ENCODE peak calls at places on chromosomes 13 and 19, in eight cellular contexts. One of them, this sample, is unnamed.

GRCh38 chr13:35729926-35730627 is 253.6 kb upstream of the MAB21L1 start:
- DNase-seq in GDM1: no peak
- DNase-seq in posterior cingulate gyrus: no peak
- DNase-seq in aorta: no peak
- DNase-seq in neural crest cell: no peak
- DNase-seq in osteocyte: no peak
- DNase-seq in RWPE1: no peak
- DNase-seq in kidney tubule cell: no peak
- DNase-seq in this sample: no peak

GRCh38 chr13:39847336-39847735 is 191.9 kb downstream of the COG6 start:
- DNase-seq in GDM1: no peak
- DNase-seq in posterior cingulate gyrus: no peak
- DNase-seq in aorta: no peak
- DNase-seq in neural crest cell: no peak
- DNase-seq in osteocyte: no peak
- DNase-seq in RWPE1: no peak
- DNase-seq in kidney tubule cell: no peak
- DNase-seq in this sample: no peak

GRCh38 chr13:49220035-49220855 is at the start of gene MLNR:
- DNase-seq in GDM1: no peak
- DNase-seq in posterior cingulate gyrus: peak; percentile 21
- DNase-seq in aorta: peak; percentile 79
- DNase-seq in neural crest cell: peak; percentile 33
- DNase-seq in osteocyte: no peak
- DNase-seq in RWPE1: no peak
- DNase-seq in kidney tubule cell: peak; percentile 27
- DNase-seq in this sample: no peak

GRCh38 chr19:45781282-45782161 is 768 bp downstream of the DMPK start:
- DNase-seq in GDM1: no peak
- DNase-seq in posterior cingulate gyrus: no peak
- DNase-seq in aorta: peak; percentile 82
- DNase-seq in neural crest cell: peak; percentile 3
- DNase-seq in osteocyte: no peak
- DNase-seq in RWPE1: peak; percentile 72
- DNase-seq in kidney tubule cell: peak; percentile 47
- DNase-seq in this sample: peak; percentile 82

GRCh38 chr13:113963376-113963775 is 10.5 kb downstream of the C13orf46 start:
- DNase-seq in GDM1: no peak
- DNase-seq in posterior cingulate gyrus: no peak
- DNase-seq in aorta: peak; percentile 60
- DNase-seq in neural crest cell: no peak
- DNase-seq in osteocyte: no peak
- DNase-seq in RWPE1: no peak
- DNase-seq in kidney tubule cell: no peak
- DNase-seq in this sample: no peak

GRCh38 chr13:65339236-65339635 is 1890.9 kb downstream of the PCDH9 start:
- DNase-seq in GDM1: no peak
- DNase-seq in posterior cingulate gyrus: no peak
- DNase-seq in aorta: no peak
- DNase-seq in neural crest cell: no peak
- DNase-seq in osteocyte: no peak
- DNase-seq in RWPE1: no peak
- DNase-seq in kidney tubule cell: no peak
- DNase-seq in this sample: no peak

GRCh38 chr13:109200556-109200955 is 571.1 kb downstream of the MYO16 start:
- DNase-seq in GDM1: no peak
- DNase-seq in posterior cingulate gyrus: no peak
- DNase-seq in aorta: no peak
- DNase-seq in neural crest cell: no peak
- DNase-seq in osteocyte: no peak
- DNase-seq in RWPE1: no peak
- DNase-seq in kidney tubule cell: no peak
- DNase-seq in this sample: no peak

GRCh38 chr13:33264620-33264978 is 21.0 kb downstream of the STARD13 start:
- DNase-seq in GDM1: no peak
- DNase-seq in posterior cingulate gyrus: no peak
- DNase-seq in aorta: no peak
- DNase-seq in neural crest cell: no peak
- DNase-seq in osteocyte: no peak
- DNase-seq in RWPE1: no peak
- DNase-seq in kidney tubule cell: peak; percentile 75
- DNase-seq in this sample: no peak

GRCh38 chr13:22915442-22916082 is 265.2 kb upstream of the SGCG start:
- DNase-seq in GDM1: no peak
- DNase-seq in posterior cingulate gyrus: peak; percentile 52
- DNase-seq in aorta: peak; percentile 83
- DNase-seq in neural crest cell: peak; percentile 58
- DNase-seq in osteocyte: no peak
- DNase-seq in RWPE1: peak; percentile 23
- DNase-seq in kidney tubule cell: peak; percentile 70
- DNase-seq in this sample: no peak

GRCh38 chr13:87777395-87777794 is 106.2 kb downstream of the SLITRK5 start:
- DNase-seq in GDM1: no peak
- DNase-seq in posterior cingulate gyrus: no peak
- DNase-seq in aorta: no peak
- DNase-seq in neural crest cell: no peak
- DNase-seq in osteocyte: no peak
- DNase-seq in RWPE1: no peak
- DNase-seq in kidney tubule cell: peak; percentile 2
- DNase-seq in this sample: no peak

GRCh38 chr19:13122980-13123957 is 5.2 kb downstream of the NACC1 start:
- DNase-seq in GDM1: no peak
- DNase-seq in posterior cingulate gyrus: no peak
- DNase-seq in aorta: no peak
- DNase-seq in neural crest cell: no peak
- DNase-seq in osteocyte: no peak
- DNase-seq in RWPE1: no peak
- DNase-seq in kidney tubule cell: no peak
- DNase-seq in this sample: no peak

GRCh38 chr19:12035220-12036172 is at the start of gene ZNF433:
- DNase-seq in GDM1: peak; percentile 72
- DNase-seq in posterior cingulate gyrus: peak; percentile 96
- DNase-seq in aorta: peak; percentile 98
- DNase-seq in neural crest cell: peak; percentile 93
- DNase-seq in osteocyte: peak; percentile 97
- DNase-seq in RWPE1: peak; percentile 98
- DNase-seq in kidney tubule cell: peak; percentile 87
- DNase-seq in this sample: peak; percentile 97

GRCh38 chr13:28728642-28729041 is 9.9 kb upstream of the SLC46A3 start:
- DNase-seq in GDM1: no peak
- DNase-seq in posterior cingulate gyrus: no peak
- DNase-seq in aorta: no peak
- DNase-seq in neural crest cell: no peak
- DNase-seq in osteocyte: no peak
- DNase-seq in RWPE1: no peak
- DNase-seq in kidney tubule cell: no peak
- DNase-seq in this sample: no peak

GRCh38 chr13:73064991-73065390 is 6.2 kb downstream of the KLF5 start:
- DNase-seq in GDM1: no peak
- DNase-seq in posterior cingulate gyrus: no peak
- DNase-seq in aorta: no peak
- DNase-seq in neural crest cell: no peak
- DNase-seq in osteocyte: no peak
- DNase-seq in RWPE1: no peak
- DNase-seq in kidney tubule cell: no peak
- DNase-seq in this sample: no peak

GRCh38 chr13:98910501-98910951 is 67.3 kb downstream of the DOCK9 start:
- DNase-seq in GDM1: peak; percentile 37
- DNase-seq in posterior cingulate gyrus: no peak
- DNase-seq in aorta: no peak
- DNase-seq in neural crest cell: no peak
- DNase-seq in osteocyte: no peak
- DNase-seq in RWPE1: peak; percentile 71
- DNase-seq in kidney tubule cell: peak; percentile 90
- DNase-seq in this sample: no peak

GRCh38 chr13:93752506-93752905 is 525.9 kb downstream of the GPC6 start:
- DNase-seq in GDM1: no peak
- DNase-seq in posterior cingulate gyrus: no peak
- DNase-seq in aorta: no peak
- DNase-seq in neural crest cell: no peak
- DNase-seq in osteocyte: no peak
- DNase-seq in RWPE1: no peak
- DNase-seq in kidney tubule cell: no peak
- DNase-seq in this sample: no peak

GRCh38 chr13:93248627-93249047 is 22.0 kb downstream of the GPC6 start:
- DNase-seq in GDM1: no peak
- DNase-seq in posterior cingulate gyrus: no peak
- DNase-seq in aorta: peak; percentile 80
- DNase-seq in neural crest cell: peak; percentile 24
- DNase-seq in osteocyte: no peak
- DNase-seq in RWPE1: no peak
- DNase-seq in kidney tubule cell: peak; percentile 92
- DNase-seq in this sample: no peak

GRCh38 chr19:53646144-53646543 is 14.3 kb downstream of the DPRX start:
- DNase-seq in GDM1: no peak
- DNase-seq in posterior cingulate gyrus: no peak
- DNase-seq in aorta: no peak
- DNase-seq in neural crest cell: no peak
- DNase-seq in osteocyte: no peak
- DNase-seq in RWPE1: no peak
- DNase-seq in kidney tubule cell: no peak
- DNase-seq in this sample: no peak

GRCh38 chr19:53989600-53990533 is 1.6 kb upstream of the CACNG6 start:
- DNase-seq in GDM1: no peak
- DNase-seq in posterior cingulate gyrus: no peak
- DNase-seq in aorta: no peak
- DNase-seq in neural crest cell: no peak
- DNase-seq in osteocyte: no peak
- DNase-seq in RWPE1: no peak
- DNase-seq in kidney tubule cell: peak; percentile 55
- DNase-seq in this sample: no peak

GRCh38 chr19:3810708-3811355 is 24.7 kb upstream of the MATK start:
- DNase-seq in GDM1: no peak
- DNase-seq in posterior cingulate gyrus: no peak
- DNase-seq in aorta: no peak
- DNase-seq in neural crest cell: no peak
- DNase-seq in osteocyte: no peak
- DNase-seq in RWPE1: no peak
- DNase-seq in kidney tubule cell: no peak
- DNase-seq in this sample: no peak

GRCh38 chr19:38062959-38063786 is 156.2 kb downstream of the SIPA1L3 start:
- DNase-seq in GDM1: no peak
- DNase-seq in posterior cingulate gyrus: no peak
- DNase-seq in aorta: no peak
- DNase-seq in neural crest cell: peak; percentile 14
- DNase-seq in osteocyte: no peak
- DNase-seq in RWPE1: no peak
- DNase-seq in kidney tubule cell: no peak
- DNase-seq in this sample: no peak

GRCh38 chr13:101127741-101128353 is 288.5 kb downstream of the NALCN start:
- DNase-seq in GDM1: no peak
- DNase-seq in posterior cingulate gyrus: peak; percentile 21
- DNase-seq in aorta: no peak
- DNase-seq in neural crest cell: no peak
- DNase-seq in osteocyte: no peak
- DNase-seq in RWPE1: peak; percentile 63
- DNase-seq in kidney tubule cell: peak; percentile 52
- DNase-seq in this sample: no peak

GRCh38 chr13:49693191-49693733 is 2.0 kb upstream of the EBPL start:
- DNase-seq in GDM1: no peak
- DNase-seq in posterior cingulate gyrus: no peak
- DNase-seq in aorta: no peak
- DNase-seq in neural crest cell: no peak
- DNase-seq in osteocyte: no peak
- DNase-seq in RWPE1: no peak
- DNase-seq in kidney tubule cell: no peak
- DNase-seq in this sample: no peak